ENCODE peak calls at places on chromosomes 2 and 18, in eight cellular contexts. D is left cardiac atrium; G is stimulated activated naive CD8-positive, alpha-beta T cell treated with anti-CD3 and anti-CD28 coated beads, Interleukin-15, Interleukin-2, amounts not matched to agents 100 U/mL and 50 U/mL, for 24 hours; I is activated T-helper 17 cell treated with anti-CD3 and anti-CD28 coated beads, Interleukin-2, amount 50 U/mL, for 72 hours; F is HCT116; Z is pancreas; R is left colon; W is naive thymus-derived CD8-positive, alpha-beta T cell. J is an unnamed sample.

GRCh38 chr2:173750332-173750731 is 214.8 kb downstream of the SP3 start:
- ATAC-seq in D (peak; percentile 83), G (no peak), I (no peak), F (no peak), Z (no peak), R (no peak), W (no peak), J (peak; percentile 28)

GRCh38 chr2:165113414-165113813 is 90.4 kb downstream of the SCN3A start:
- ATAC-seq in D (no peak), G (no peak), I (no peak), F (no peak), Z (no peak), R (no peak), W (no peak), J (no peak)

GRCh38 chr18:3234457-3234856 is 13.1 kb upstream of the MYL12A start:
- ATAC-seq in D (no peak), G (no peak), I (no peak), F (no peak), Z (no peak), R (peak; percentile 61), W (no peak), J (no peak)

GRCh38 chr2:72694715-72695496 is 130.9 kb downstream of the EXOC6B start:
- ATAC-seq in D (peak; percentile 95), G (no peak), I (no peak), F (no peak), Z (peak; percentile 38), R (peak; percentile 77), W (no peak), J (no peak)

GRCh38 chr2:27042159-27042661 is 9.3 kb upstream of the AGBL5 start:
- ATAC-seq in D (no peak), G (no peak), I (no peak), F (no peak), Z (peak; percentile 23), R (peak; percentile 32), W (no peak), J (peak; percentile 100)

GRCh38 chr2:233966388-233966787 is 49.2 kb downstream of the TRPM8 start:
- ATAC-seq in D (peak; percentile 92), G (no peak), I (no peak), F (no peak), Z (no peak), R (no peak), W (no peak), J (no peak)

GRCh38 chr2:173872714-173873113 is 92.5 kb downstream of the SP3 start:
- ATAC-seq in D (no peak), G (no peak), I (no peak), F (no peak), Z (no peak), R (peak; percentile 40), W (no peak), J (no peak)

GRCh38 chr2:60336442-60337141 is 216.9 kb downstream of the BCL11A start:
- ATAC-seq in D (no peak), G (no peak), I (no peak), F (peak; percentile 44), Z (no peak), R (no peak), W (no peak), J (peak; percentile 68)

GRCh38 chr18:12597775-12598174 is 60.1 kb downstream of the SPIRE1 start:
- ATAC-seq in D (peak; percentile 82), G (no peak), I (no peak), F (peak; percentile 80), Z (peak; percentile 71), R (no peak), W (no peak), J (no peak)